ENCODE peak calls at places on chromosomes 3 and 15, in five cellular contexts. A, V, Z, K and P are unnamed samples.

GRCh38 chr3:51637941-51638471 is 33.0 kb upstream of the TEX264 start:
- DNase-seq in Z (peak), V (no peak), K (no peak), A (peak), P (peak)

GRCh38 chr3:38114875-38115644 is 21.9 kb downstream of the ACAA1 start:
- DNase-seq in K (no peak), V (no peak), A (no peak), Z (no peak), P (no peak)

GRCh38 chr3:184145120-184145524 is 10.0 kb downstream of the EIF2B5 start:
- DNase-seq in K (peak), V (peak), A (no peak), Z (peak), P (peak)

GRCh38 chr15:78680416-78681068 is 39.5 kb upstream of the CHRNB4 start:
- DNase-seq in K (no peak), A (no peak), V (peak), Z (no peak), P (peak)

GRCh38 chr15:70061086-70061370 is 36.7 kb downstream of the TLE3 start:
- DNase-seq in A (peak), K (no peak), Z (no peak), V (peak), P (peak)

GRCh38 chr15:92383528-92384326 is 10.0 kb upstream of the ST8SIA2 start:
- DNase-seq in A (peak), V (no peak), K (no peak), Z (no peak), P (peak)

GRCh38 chr3:194277547-194278091 is 73.5 kb downstream of the CPN2 start:
- DNase-seq in Z (no peak), V (peak), A (peak), K (no peak), P (no peak)

GRCh38 chr15:68691667-68692066 is 112.9 kb downstream of the CORO2B start:
- DNase-seq in V (no peak), Z (peak), K (no peak), A (no peak), P (peak)

GRCh38 chr3:126033765-126034164 is 50.2 kb downstream of the SLC41A3 start:
- DNase-seq in K (no peak), V (no peak), Z (no peak), A (no peak), P (no peak)

GRCh38 chr3:133610031-133610430 is 36.5 kb downstream of the CDV3 start:
- DNase-seq in A (no peak), K (no peak), Z (no peak), V (no peak), P (no peak)

GRCh38 chr3:51500632-51501131 is 867 bp upstream of the DCAF1 start:
- DNase-seq in A (no peak), Z (no peak), K (no peak), V (peak), P (no peak)